ENCODE peak calls at places on chromosomes 5 and 9, in six cellular contexts. C is activated T-helper 1 cell treated with anti-CD3 and anti-CD28 coated beads, Interleukin-2, amount 50 U/mL, for 16 hours; J is fibroblast of the aortic adventitia; A is prostate gland; B is GDM1; X is endodermal cell. M is an unnamed sample.

GRCh38 chr5:140554454-140554853 is 2.8 kb downstream of the SRA1 start:
- DNase-seq in C (no peak), J (peak), A (no peak), B (no peak), X (no peak), M (no peak)

GRCh38 chr9:81964216-81965171 is 21.2 kb downstream of the SPATA31D3 start:
- DNase-seq in C (no peak), J (peak), A (no peak), B (no peak), X (no peak), M (no peak)

GRCh38 chr5:159923008-159923407 is 6.7 kb downstream of the ADRA1B start:
- DNase-seq in C (no peak), J (no peak), A (no peak), B (no peak), X (no peak), M (no peak)

GRCh38 chr9:133477992-133478850 is 678 bp downstream of the SLC2A6 start:
- DNase-seq in C (no peak), J (peak), A (no peak), B (no peak), X (peak), M (peak)

GRCh38 chr9:86239053-86239770 is 20.2 kb downstream of the C9orf153 start:
- DNase-seq in C (no peak), J (peak), A (no peak), B (no peak), X (no peak), M (peak)

GRCh38 chr9:101999441-101999840 is 261.0 kb upstream of the GRIN3A start:
- DNase-seq in C (no peak), J (no peak), A (no peak), B (no peak), X (no peak), M (no peak)

GRCh38 chr9:3528466-3528865 is 2.7 kb upstream of the RFX3 start:
- DNase-seq in C (no peak), J (no peak), A (no peak), B (peak), X (no peak), M (peak)

GRCh38 chr5:95803271-95804148 is 19.0 kb downstream of the GLRX start:
- DNase-seq in C (no peak), J (no peak), A (no peak), B (no peak), X (peak), M (no peak)

GRCh38 chr9:131302244-131303075 is 12.9 kb downstream of the PLPP7 start:
- DNase-seq in C (no peak), J (no peak), A (no peak), B (no peak), X (no peak), M (no peak)

GRCh38 chr5:139275536-139276297 is 17.8 kb upstream of the MATR3 start:
- DNase-seq in C (no peak), J (no peak), A (peak), B (no peak), X (no peak), M (no peak)

GRCh38 chr5:29896651-29897050 is 1296.8 kb upstream of the CDH6 start:
- DNase-seq in C (no peak), J (no peak), A (no peak), B (no peak), X (no peak), M (no peak)

GRCh38 chr5:155008669-155009068 is 4.9 kb upstream of the KIF4B start:
- DNase-seq in C (no peak), J (peak), A (no peak), B (no peak), X (no peak), M (no peak)

GRCh38 chr5:116456036-116456435 is 118.6 kb downstream of the SEMA6A start:
- DNase-seq in C (no peak), J (no peak), A (no peak), B (no peak), X (no peak), M (no peak)

GRCh38 chr5:79858097-79858723 is 132.9 kb downstream of the MTX3 start:
- DNase-seq in C (peak), J (peak), A (peak), B (peak), X (peak), M (peak)

GRCh38 chr5:139870677-139871076 is 75.1 kb downstream of the PSD2 start:
- DNase-seq in C (no peak), J (no peak), A (no peak), B (no peak), X (no peak), M (no peak)

GRCh38 chr9:89839952-89840351 is 235.1 kb downstream of the GADD45G start:
- DNase-seq in C (no peak), J (no peak), A (no peak), B (no peak), X (peak), M (no peak)

M was measured in KBM-7.